ENCODE peak calls at places on chromosomes 11 and 22, in seven cellular contexts. V is AG09309; L is activated CD4-positive, alpha-beta T cell treated with anti-CD3 and anti-CD28 coated beads, Interleukin-2, amount 50 U/mL, for 24 hours; A is ELR; M is choroid plexus epithelial cell; N is T-helper 1 cell; I is AG08396. B is an unnamed sample.

GRCh38 chr11:123093686-123094085 is 31.8 kb upstream of the HSPA8 start:
- DNase-seq in V (no peak), I (no peak), M (no peak), L (no peak), A (no peak), N (no peak), B (no peak)

GRCh38 chr22:46052331-46052771 is 75.4 kb upstream of the WNT7B start:
- DNase-seq in I (no peak), M (peak; percentile 36), L (no peak), A (no peak), N (no peak), V (no peak), B (peak; percentile 39)

GRCh38 chr11:58647141-58647699 is 24.8 kb downstream of the CNTF start:
- DNase-seq in I (no peak), M (no peak), N (no peak), V (no peak), A (no peak), L (no peak), B (peak; percentile 84)

GRCh38 chr11:112024178-112024777 is 930 bp upstream of the DLAT start:
- DNase-seq in A (no peak), N (no peak), L (peak; percentile 10), M (peak; percentile 31), V (no peak), I (no peak), B (no peak)

GRCh38 chr11:82854242-82854641 is 46.0 kb downstream of the PRCP start:
- DNase-seq in L (no peak), A (peak; percentile 60), I (no peak), V (no peak), M (no peak), N (no peak), B (peak; percentile 18)

GRCh38 chr11:69300124-69301032 is 6.4 kb downstream of the MYEOV start:
- DNase-seq in M (peak; percentile 46), A (peak; percentile 89), L (no peak), V (no peak), I (peak; percentile 46), N (no peak), B (peak; percentile 89)

GRCh38 chr11:73228268-73229134 is 10.4 kb downstream of the P2RY2 start:
- DNase-seq in V (no peak), M (no peak), L (no peak), N (no peak), I (no peak), A (no peak), B (no peak)

GRCh38 chr11:122779047-122779629 is 59.2 kb upstream of the CRTAM start:
- DNase-seq in L (no peak), I (no peak), A (no peak), V (no peak), N (no peak), M (peak; percentile 34), B (no peak)

GRCh38 chr11:46669606-46670243 is 30.7 kb downstream of the ARHGAP1 start:
- DNase-seq in I (no peak), M (peak; percentile 56), A (peak; percentile 24), N (no peak), V (no peak), L (no peak), B (no peak)

GRCh38 chr11:112797653-112798293 is 163.4 kb upstream of the NCAM1 start:
- DNase-seq in A (peak; percentile 10), V (no peak), M (peak; percentile 64), L (no peak), N (no peak), I (no peak), B (peak; percentile 69)

GRCh38 chr11:56624661-56625110 is 10.0 kb upstream of the OR5M1 start:
- DNase-seq in M (peak; percentile 45), I (peak; percentile 28), V (peak; percentile 10), A (peak; percentile 67), N (no peak), L (no peak), B (peak; percentile 68)

GRCh38 chr22:17842386-17842785 is 68.1 kb upstream of the BID start:
- DNase-seq in L (no peak), A (no peak), I (no peak), M (peak; percentile 21), V (no peak), N (no peak), B (peak; percentile 33)

GRCh38 chr11:75269896-75270295 is 29.3 kb downstream of the TPBGL start:
- DNase-seq in L (no peak), N (no peak), I (no peak), M (no peak), V (no peak), A (no peak), B (no peak)

GRCh38 chr11:65423516-65424199 is 1.1 kb downstream of the NEAT1 start:
- DNase-seq in L (no peak), N (no peak), I (no peak), M (peak; percentile 64), V (peak; percentile 11), A (no peak), B (no peak)

GRCh38 chr11:111395081-111395480 is 16.0 kb upstream of the POU2AF1 start:
- DNase-seq in A (no peak), N (no peak), M (no peak), I (no peak), V (no peak), L (no peak), B (no peak)

B was measured in RPMI7951.